ENCODE peak calls at places on chromosomes 7 and 10, in four cellular contexts. D, K, T and J are unnamed samples.

GRCh38 chr7:74093671-74094223 is 10.1 kb downstream of the LIMK1 start:
- DNase-seq in D (no peak), K (no peak), T (peak; percentile 59), J (peak; percentile 37)

GRCh38 chr7:81267508-81267907 is 348.7 kb upstream of the SEMA3C start:
- DNase-seq in D (peak; percentile 43), K (no peak), T (no peak), J (peak; percentile 1)

GRCh38 chr10:49568235-49568634 is 29.3 kb upstream of the ERCC6 start:
- DNase-seq in D (peak; percentile 11), K (no peak), T (no peak), J (no peak)

GRCh38 chr10:92640110-92640509 is 47.2 kb downstream of the KIF11 start:
- DNase-seq in T (no peak), D (peak; percentile 50), K (no peak), J (no peak)

GRCh38 chr10:3763035-3763456 is 22.0 kb downstream of the KLF6 start:
- DNase-seq in D (peak; percentile 59), T (no peak), K (no peak), J (no peak)

GRCh38 chr7:75662579-75663301 is 76.0 kb downstream of the HIP1 start:
- DNase-seq in K (no peak), T (no peak), D (no peak), J (no peak)

GRCh38 chr7:23471090-23471859 is 984 bp upstream of the IGF2BP3 start:
- DNase-seq in K (peak; percentile 92), T (peak; percentile 92), D (peak; percentile 68), J (peak; percentile 97)

GRCh38 chr7:26454180-26454579 is 162.5 kb downstream of the SNX10 start:
- DNase-seq in D (no peak), K (no peak), T (no peak), J (no peak)

GRCh38 chr7:30116771-30117170 is 18.0 kb upstream of the MTURN start:
- DNase-seq in T (no peak), D (no peak), K (no peak), J (peak; percentile 62)

GRCh38 chr10:32979041-32979440 is 21.0 kb upstream of the ITGB1 start:
- DNase-seq in T (no peak), D (no peak), K (no peak), J (no peak)

GRCh38 chr10:3892440-3893101 is 107.6 kb upstream of the KLF6 start:
- DNase-seq in T (no peak), D (no peak), K (no peak), J (peak; percentile 87)

GRCh38 chr7:92925876-92926696 is 89.7 kb upstream of the CDK6 start:
- DNase-seq in T (peak; percentile 78), K (peak; percentile 41), D (peak; percentile 56), J (peak; percentile 65)

GRCh38 chr7:146683439-146683838 is 566.8 kb downstream of the CNTNAP2 start:
- DNase-seq in D (no peak), K (no peak), T (no peak), J (no peak)

GRCh38 chr7:128911441-128912031 is 1.0 kb upstream of the KCP start:
- DNase-seq in D (no peak), K (no peak), T (peak; percentile 91), J (peak; percentile 98)

GRCh38 chr7:46772740-46773139 is 809.2 kb downstream of the TNS3 start:
- DNase-seq in D (no peak), K (no peak), T (no peak), J (no peak)

GRCh38 chr7:76296743-76297740 is 5.4 kb upstream of the HSPB1 start:
- DNase-seq in T (no peak), K (no peak), D (peak; percentile 93), J (no peak)

GRCh38 chr7:29494350-29494749 is 69.3 kb upstream of the PRR15 start:
- DNase-seq in D (no peak), T (no peak), K (no peak), J (peak; percentile 48)

GRCh38 chr7:18117482-18117881 is 89.8 kb upstream of the PRPS1L1 start:
- DNase-seq in D (peak; percentile 59), T (no peak), K (no peak), J (peak; percentile 70)

GRCh38 chr7:89605362-89605761 is 548.9 kb upstream of the STEAP1 start:
- DNase-seq in T (peak; percentile 24), K (peak; percentile 8), D (no peak), J (peak; percentile 4)

GRCh38 chr10:71584902-71585578 is 134.5 kb downstream of the C10orf105 start:
- DNase-seq in K (no peak), T (no peak), D (peak; percentile 20), J (no peak)

GRCh38 chr7:129298268-129298893 is 73.6 kb downstream of the AHCYL2 start:
- DNase-seq in K (peak; percentile 26), D (peak; percentile 51), T (no peak), J (peak; percentile 51)

GRCh38 chr7:12895296-12895695 is 207.9 kb downstream of the ARL4A start:
- DNase-seq in T (no peak), D (no peak), K (no peak), J (no peak)

GRCh38 chr10:125101049-125101448 is 59.3 kb downstream of the CTBP2 start:
- DNase-seq in K (no peak), D (no peak), T (no peak), J (no peak)

GRCh38 chr10:490256-490655 is 199.2 kb downstream of the DIP2C start:
- DNase-seq in T (no peak), K (no peak), D (peak; percentile 27), J (no peak)

GRCh38 chr10:130775311-130775710 is 536.2 kb downstream of the TCERG1L start:
- DNase-seq in K (no peak), T (no peak), D (no peak), J (no peak)

GRCh38 chr10:130772676-130773075 is 538.8 kb downstream of the TCERG1L start:
- DNase-seq in T (no peak), K (no peak), D (no peak), J (no peak)

GRCh38 chr10:130777507-130778165 is 533.9 kb downstream of the TCERG1L start:
- DNase-seq in D (no peak), K (no peak), T (no peak), J (no peak)

GRCh38 chr10:130772056-130772455 is 539.5 kb downstream of the TCERG1L start:
- DNase-seq in T (no peak), D (no peak), K (no peak), J (no peak)

GRCh38 chr10:130774871-130775270 is 536.6 kb downstream of the TCERG1L start:
- DNase-seq in K (no peak), T (no peak), D (no peak), J (no peak)
- H2BK5ac ChIP-seq in K (peak overlapping the region; percentile 43), T (no peak overlapping the region), D (no peak overlapping the region), J (no peak overlapping the region)

GRCh38 chr10:78942006-78942405 is 126.8 kb upstream of the ZMIZ1 start:
- DNase-seq in D (no peak), K (no peak), T (no peak), J (no peak)

GRCh38 chr10:78947733-78948132 is 121.0 kb upstream of the ZMIZ1 start:
- DNase-seq in T (no peak), K (no peak), D (no peak), J (no peak)

GRCh38 chr10:78947226-78947625 is 121.5 kb upstream of the ZMIZ1 start:
- DNase-seq in K (no peak), D (no peak), T (no peak), J (no peak)

GRCh38 chr10:78945838-78946237 is 122.9 kb upstream of the ZMIZ1 start:
- DNase-seq in T (no peak), K (no peak), D (no peak), J (no peak)

GRCh38 chr10:78944658-78945333 is 124.0 kb upstream of the ZMIZ1 start:
- DNase-seq in K (no peak), D (peak; percentile 98), T (no peak), J (peak; percentile 50)
- H4K8ac ChIP-seq in K (no peak overlapping the region), D (no peak overlapping the region), T (no peak overlapping the region), J (no peak overlapping the region)

GRCh38 chr7:94375713-94376112 is 19.0 kb upstream of the COL1A2 start:
- DNase-seq in D (peak; percentile 98), T (no peak), K (no peak), J (peak; percentile 85)
- H2BK5ac ChIP-seq in D (peak overlapping the region; percentile 100), T (no peak overlapping the region), K (no peak overlapping the region), J (peak overlapping the region; percentile 84)

GRCh38 chr10:17004801-17005380 is 124.7 kb downstream of the CUBN start:
- DNase-seq in K (no peak), D (no peak), T (no peak), J (peak; percentile 90)
- H4K8ac ChIP-seq in K (no peak overlapping the region), D (no peak overlapping the region), T (no peak overlapping the region), J (no peak overlapping the region)

GRCh38 chr7:138890782-138891445 is 90.3 kb downstream of the KIAA1549 start:
- DNase-seq in T (no peak), D (peak; percentile 22), K (no peak), J (no peak)
- H2BK5ac ChIP-seq in T (no peak overlapping the region), D (no peak overlapping the region), K (no peak overlapping the region), J (no peak overlapping the region)